ENCODE peak calls at places on chromosomes 3 and 15, in four cellular contexts. M is A549; J is stimulated activated CD8-positive, alpha-beta memory T cell treated with anti-CD3 and anti-CD28 coated beads, Interleukin-15, amount 100 ng/mL, for 4 hours; Q is neural crest cell. T is an unnamed sample.

GRCh38 chr3:52317601-52318000 is 1.5 kb downstream of the DNAH1 start:
- DNase-seq in M (no peak), J (peak), Q (peak), T (peak)

GRCh38 chr3:116770815-116771450 is 61.4 kb downstream of the TUSC7 start:
- DNase-seq in M (peak), J (no peak), Q (peak), T (no peak)

GRCh38 chr3:171192176-171192854 is 165.8 kb upstream of the SLC2A2 start:
- DNase-seq in M (peak), J (no peak), Q (no peak), T (no peak)

GRCh38 chr3:16305121-16305541 is 40.1 kb downstream of the OXNAD1 start:
- DNase-seq in M (no peak), J (no peak), Q (no peak), T (peak)

GRCh38 chr3:11808231-11808630 is 38.5 kb downstream of the TAMM41 start:
- DNase-seq in M (no peak), J (no peak), Q (no peak), T (no peak)

GRCh38 chr15:38130739-38131498 is 121.7 kb upstream of the SPRED1 start:
- DNase-seq in M (no peak), J (no peak), Q (no peak), T (no peak)

GRCh38 chr3:55547086-55547666 is 60.1 kb upstream of the WNT5A start:
- DNase-seq in M (no peak), J (no peak), Q (no peak), T (no peak)

GRCh38 chr3:152399374-152399773 is 130.6 kb downstream of the MBNL1 start:
- DNase-seq in M (no peak), J (no peak), Q (no peak), T (no peak)

GRCh38 chr3:127044996-127045395 is 62.1 kb downstream of the PLXNA1 start:
- DNase-seq in M (peak), J (no peak), Q (no peak), T (no peak)

GRCh38 chr3:12981631-12982265 is 91.5 kb downstream of the IQSEC1 start:
- DNase-seq in M (no peak), J (no peak), Q (no peak), T (no peak)

GRCh38 chr3:158103131-158103955 is 2.9 kb downstream of the SHOX2 start:
- DNase-seq in M (no peak), J (no peak), Q (peak), T (no peak)

GRCh38 chr3:51340989-51341636 is 44.0 kb upstream of the MANF start:
- DNase-seq in M (no peak), J (no peak), Q (no peak), T (no peak)

GRCh38 chr3:169998668-169999131 is 32.1 kb downstream of the SEC62 start:
- DNase-seq in M (no peak), J (no peak), Q (no peak), T (no peak)

GRCh38 chr15:88574646-88575045 is 28.2 kb upstream of the DET1 start:
- DNase-seq in M (no peak), J (no peak), Q (no peak), T (no peak)

GRCh38 chr3:52230889-52231499 is 5.5 kb upstream of the TLR9 start:
- DNase-seq in M (no peak), J (no peak), Q (no peak), T (no peak)

GRCh38 chr3:141969711-141970110 is 93.3 kb downstream of the ATP1B3 start:
- DNase-seq in M (no peak), J (no peak), Q (no peak), T (no peak)

GRCh38 chr15:94934440-94934839 is 703.1 kb downstream of the MCTP2 start:
- DNase-seq in M (no peak), J (no peak), Q (no peak), T (no peak)

GRCh38 chr3:154430014-154430413 is at the start of gene GPR149:
- DNase-seq in M (no peak), J (no peak), Q (no peak), T (no peak)

GRCh38 chr3:5140230-5140621 is 18.1 kb downstream of the ARL8B start:
- DNase-seq in M (no peak), J (no peak), Q (no peak), T (no peak)

GRCh38 chr3:111803123-111803593 is 55.9 kb upstream of the PHLDB2 start:
- DNase-seq in M (peak), J (no peak), Q (no peak), T (no peak)

GRCh38 chr3:129226374-129226773 is 23.0 kb upstream of the COPG1 start:
- DNase-seq in M (peak), J (no peak), Q (no peak), T (no peak)